ENCODE peak calls at places on chromosomes 11 and 22, in six cellular contexts. T is lung; I is mammary epithelial cell; J is CD8-positive, alpha-beta T cell; V is colonic mucosa; Y is transverse colon. Z is an unnamed sample.
A peak's percentile ranks its signal among the peaks of the same experiment; 100 is the strongest.

GRCh38 chr11:82865841-82866240 is 34.4 kb downstream of the PRCP start:
- DNase-seq in T (no peak), I (peak; percentile 8), J (no peak), V (no peak), Y (no peak), Z (no peak)

GRCh38 chr22:42078469-42079318 is 806 bp upstream of the SMDT1 start:
- DNase-seq in T (no peak), I (no peak), J (no peak), V (peak; percentile 43), Y (no peak), Z (no peak)

GRCh38 chr11:86370922-86371614 is 3.6 kb upstream of the CCDC81 start:
- DNase-seq in T (no peak), I (peak; percentile 83), J (no peak), V (no peak), Y (no peak), Z (no peak)

GRCh38 chr22:30857791-30858190 is 110.8 kb downstream of the MORC2 start:
- DNase-seq in T (peak; percentile 11), I (no peak), J (no peak), V (no peak), Y (no peak), Z (no peak)

GRCh38 chr11:9150501-9150900 is 59.1 kb upstream of the SCUBE2 start:
- DNase-seq in T (no peak), I (peak; percentile 74), J (no peak), V (no peak), Y (no peak), Z (no peak)

GRCh38 chr11:60989108-60989650 is 17.7 kb downstream of the CD6 start:
- DNase-seq in T (no peak), I (no peak), J (no peak), V (no peak), Y (no peak), Z (peak; percentile 68)

GRCh38 chr11:34364102-34364501 is 6.3 kb upstream of the ABTB2 start:
- DNase-seq in T (no peak), I (no peak), J (no peak), V (no peak), Y (no peak), Z (no peak)

GRCh38 chr22:45616432-45616831 is 55.2 kb upstream of the ATXN10 start:
- DNase-seq in T (no peak), I (no peak), J (no peak), V (no peak), Y (no peak), Z (no peak)

GRCh38 chr22:44261164-44261860 is 51.4 kb downstream of the SHISAL1 start:
- DNase-seq in T (no peak), I (no peak), J (no peak), V (no peak), Y (no peak), Z (peak; percentile 34)

GRCh38 chr11:112797072-112797471 is 164.1 kb upstream of the NCAM1 start:
- DNase-seq in T (no peak), I (no peak), J (no peak), V (no peak), Y (no peak), Z (no peak)

GRCh38 chr11:3982431-3982830 is 112.2 kb upstream of the RRM1 start:
- DNase-seq in T (no peak), I (no peak), J (no peak), V (no peak), Y (no peak), Z (no peak)

GRCh38 chr11:126194121-126194543 is 17.3 kb downstream of the RPUSD4 start:
- DNase-seq in T (no peak), I (peak; percentile 16), J (no peak), V (peak; percentile 46), Y (peak; percentile 55), Z (no peak)

GRCh38 chr11:57180141-57180561 is 1.6 kb upstream of the LRRC55 start:
- DNase-seq in T (no peak), I (no peak), J (no peak), V (no peak), Y (no peak), Z (no peak)

GRCh38 chr22:28889625-28890024 is 6.3 kb downstream of the ZNRF3 start:
- DNase-seq in T (no peak), I (no peak), J (no peak), V (no peak), Y (no peak), Z (no peak)

DNA sequence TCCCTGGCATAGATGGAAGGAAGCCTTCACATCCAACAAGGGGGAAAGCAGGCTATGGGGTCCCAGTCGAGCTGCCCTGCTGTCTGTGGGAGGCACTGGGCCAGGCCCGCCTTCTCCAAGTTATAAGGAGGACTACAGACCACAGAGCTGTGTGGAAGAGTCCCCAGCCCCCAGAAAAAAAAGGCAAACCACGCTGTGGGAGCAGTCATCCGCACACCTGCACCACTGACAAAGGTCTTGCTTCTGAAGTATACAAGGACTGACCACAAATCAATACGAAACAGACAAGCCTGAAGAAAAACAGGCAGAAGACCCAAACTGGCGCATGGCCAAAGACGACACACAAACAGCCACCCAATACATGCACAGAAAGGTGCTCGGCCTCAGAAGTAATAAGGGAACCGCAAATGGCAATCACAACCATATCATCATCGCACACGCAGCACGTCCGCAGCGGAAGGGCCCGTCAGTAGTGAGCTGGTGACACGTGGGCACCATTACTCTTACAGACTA is 384.1 kb downstream of the CTTN start:
- DNase-seq in T (no peak), I (no peak), J (no peak), V (no peak), Y (no peak), Z (no peak)
- H3K9me3 ChIP-seq in T (no peaks in the 10 kb centered on the region), I (no peaks in the 10 kb centered on the region), J (no peaks in the 10 kb centered on the region), V (no peaks in the 10 kb centered on the region), Y (no peaks in the 10 kb centered on the region), Z (no peaks in the 10 kb centered on the region)

GRCh38 chr22:48711031-48711431 is 1116.6 kb downstream of the BRD1 start:
- DNase-seq in T (no peak), I (no peak), J (no peak), V (no peak), Y (no peak), Z (no peak)

GRCh38 chr22:48713266-48714205 is 1114.1 kb downstream of the BRD1 start:
- DNase-seq in T (no peak), I (no peak), J (no peak), V (no peak), Y (no peak), Z (no peak)

GRCh38 chr22:48714231-48714630 is 1113.4 kb downstream of the BRD1 start:
- DNase-seq in T (no peak), I (no peak), J (no peak), V (no peak), Y (no peak), Z (peak; percentile 16)

GRCh38 chr22:48711669-48712068 is 1116.0 kb downstream of the BRD1 start:
- DNase-seq in T (no peak), I (no peak), J (no peak), V (no peak), Y (no peak), Z (no peak)

DNA sequence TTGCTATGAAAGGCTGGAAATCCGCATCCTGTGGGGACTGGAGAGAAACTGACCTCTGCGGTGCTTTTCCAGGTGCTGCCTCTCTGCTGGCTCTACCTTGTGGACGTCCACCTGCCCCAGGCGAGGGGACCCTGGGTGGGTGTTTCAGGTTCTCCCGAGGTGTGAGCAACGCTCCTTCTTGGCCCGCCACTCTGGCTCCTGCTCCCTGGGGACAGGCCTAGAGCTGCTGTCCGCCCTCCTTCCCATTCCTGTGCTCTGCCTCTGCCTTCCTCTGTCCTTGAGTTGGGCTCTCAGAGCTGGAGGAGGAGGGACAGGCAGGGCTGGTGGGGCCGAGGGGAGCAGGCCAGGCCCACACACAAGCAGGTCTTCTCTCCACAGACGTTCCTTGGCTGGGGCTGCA is 1115.1 kb downstream of the BRD1 start:
- DNase-seq in T (no peak), I (no peak), J (no peak), V (no peak), Y (no peak), Z (peak; percentile 28)
- H3K9me3 ChIP-seq in T (no peaks in the 10 kb centered on the region), I (peaks cover 50% of the 10 kb centered on the region), J (no peaks in the 10 kb centered on the region), V (no peaks in the 10 kb centered on the region), Y (no peaks in the 10 kb centered on the region), Z (no peaks in the 10 kb centered on the region)

GRCh38 chr22:47190957-47191323 is 428.5 kb downstream of the TBC1D22A start:
- DNase-seq in T (no peak), I (no peak), J (no peak), V (no peak), Y (no peak), Z (no peak)

GRCh38 chr22:47190276-47190956 is 428.0 kb downstream of the TBC1D22A start:
- DNase-seq in T (no peak), I (no peak), J (no peak), V (no peak), Y (no peak), Z (no peak)

GRCh38 chr22:47187558-47187957 is 425.1 kb downstream of the TBC1D22A start:
- DNase-seq in T (no peak), I (no peak), J (no peak), V (no peak), Y (no peak), Z (no peak)

GRCh38 chr22:47188337-47189055 is 426.0 kb downstream of the TBC1D22A start:
- DNase-seq in T (no peak), I (no peak), J (no peak), V (no peak), Y (peak; percentile 2), Z (no peak)

DNA sequence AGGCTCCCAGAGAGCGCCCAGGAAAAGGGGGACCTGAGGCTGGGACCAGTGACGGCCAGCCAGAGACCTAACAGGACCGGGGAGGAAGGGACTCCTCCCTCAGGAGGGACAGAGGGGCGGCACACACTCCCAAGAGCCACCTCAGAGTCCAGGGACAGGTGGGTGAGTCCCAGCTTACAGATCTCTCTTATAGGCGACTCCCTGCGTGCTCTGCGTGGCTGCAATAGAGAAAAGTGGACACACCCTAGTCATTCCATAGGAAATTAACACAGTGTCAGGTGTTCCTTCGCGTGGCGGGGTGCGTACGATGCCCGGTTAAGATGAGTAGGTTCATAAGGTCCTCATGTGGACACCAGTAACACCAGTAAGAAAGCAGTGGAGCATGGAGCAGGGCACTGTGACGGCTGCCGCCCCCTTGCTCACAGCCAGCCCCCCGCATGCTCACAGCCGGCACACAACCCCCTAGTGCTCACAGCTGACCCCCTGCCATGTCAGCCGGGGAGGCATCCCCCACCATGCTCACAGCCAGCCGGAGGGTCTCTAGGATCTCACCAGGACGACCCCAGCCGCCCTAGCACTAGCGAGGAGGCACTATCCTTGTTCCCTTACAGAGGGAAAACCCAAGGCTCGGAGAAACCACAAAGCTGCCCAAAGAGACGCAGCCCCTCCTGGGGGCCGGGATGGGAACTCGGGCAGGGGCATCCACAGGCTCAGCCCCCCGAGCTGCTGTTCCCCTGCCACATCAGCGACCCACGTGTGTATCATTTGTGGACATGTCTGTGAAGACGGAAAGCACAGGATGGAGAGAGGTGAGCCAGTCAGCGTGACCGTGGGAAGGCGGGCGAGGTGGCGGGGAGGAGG is 426.8 kb downstream of the TBC1D22A start:
- DNase-seq in T (no peak), I (no peak), J (no peak), V (no peak), Y (peak; percentile 3), Z (no peak)
- H3K9me3 ChIP-seq in T (peaks cover 2% of the 10 kb centered on the region), I (peaks cover 10% of the 10 kb centered on the region), J (no peaks in the 10 kb centered on the region), V (no peaks in the 10 kb centered on the region), Y (peaks cover 15% of the 10 kb centered on the region), Z (no peaks in the 10 kb centered on the region)

DNA sequence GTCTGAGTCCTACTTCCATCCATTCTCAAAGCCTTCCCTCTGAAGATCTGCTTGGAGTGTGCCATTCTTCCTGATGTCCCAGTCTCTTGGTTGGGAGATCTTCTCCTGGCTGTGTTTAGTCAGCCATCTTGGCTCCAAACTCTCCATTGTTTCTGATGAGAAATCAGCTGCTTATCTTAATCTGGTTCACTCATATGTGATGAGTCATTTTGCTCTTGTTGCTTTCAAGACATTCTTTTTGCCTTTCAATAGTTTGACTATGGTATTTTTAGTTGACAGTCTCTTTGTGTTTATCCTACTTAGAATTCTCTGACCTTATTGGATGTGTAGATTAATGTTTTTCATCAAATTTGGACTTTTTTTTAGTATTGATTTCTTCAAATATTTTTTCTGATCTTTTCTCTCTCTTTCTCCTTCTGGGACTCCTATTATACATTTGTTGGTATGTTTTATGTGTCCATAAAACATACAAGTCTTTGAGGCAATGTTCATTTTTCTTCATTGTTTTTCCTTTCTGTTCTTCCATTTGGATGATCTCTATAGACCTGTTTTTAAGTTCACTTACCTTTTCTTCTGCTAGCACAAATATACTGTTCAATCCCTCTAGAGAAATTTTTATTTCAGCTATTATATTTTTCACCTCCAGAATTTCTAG is 77.2 kb upstream of the CLPB start:
- DNase-seq in T (no peak), I (peak; percentile 32), J (no peak), V (no peak), Y (no peak), Z (no peak)
- H3K9me3 ChIP-seq in T (peaks cover 2% of the 10 kb centered on the region), I (peaks cover 11% of the 10 kb centered on the region), J (no peaks in the 10 kb centered on the region), V (no peaks in the 10 kb centered on the region), Y (no peaks in the 10 kb centered on the region), Z (no peaks in the 10 kb centered on the region)